ENCODE peak calls at places on chromosomes 12 and 14, in four cellular contexts. P is stimulated activated CD8-positive, alpha-beta memory T cell treated with anti-CD3 and anti-CD28 coated beads, Interleukin-15, amount 100 ng/mL, for 4 hours; R is activated CD4-positive, CD25-positive, alpha-beta regulatory T cell treated with anti-CD3 and anti-CD28 coated beads, Interleukin-2, amount 50 U/mL, for 72 hours; J is small intestine. F is an unnamed sample.
A peak's percentile ranks its signal among the peaks of the same experiment; 100 is the strongest.

GRCh38 chr14:37776791-37777499 is 181.5 kb downstream of the TTC6 start:
- DNase-seq in J (no peak), R (no peak), P (no peak), F (no peak)

GRCh38 chr12:28192145-28192544 is 1.9 kb downstream of the CCDC91 start:
- DNase-seq in R (no peak), P (no peak), J (no peak), F (no peak)

GRCh38 chr14:65304963-65305362 is 107.6 kb upstream of the FUT8 start:
- DNase-seq in J (no peak), R (no peak), P (no peak), F (no peak)

GRCh38 chr12:119788783-119789182 is 88.3 kb downstream of the CIT start:
- DNase-seq in J (peak; percentile 8), R (no peak), P (no peak), F (no peak)

GRCh38 chr12:96585977-96586376 is 96.6 kb downstream of the CFAP54 start:
- DNase-seq in J (no peak), P (no peak), R (no peak), F (no peak)

GRCh38 chr12:122190842-122191668 is 8.1 kb downstream of the LRRC43 start:
- DNase-seq in P (no peak), R (peak; percentile 56), J (peak; percentile 80), F (no peak)

GRCh38 chr12:51521554-51522276 is 69.3 kb upstream of the SCN8A start:
- DNase-seq in R (no peak), J (no peak), P (no peak), F (no peak)

GRCh38 chr12:88298761-88299242 is 156.7 kb downstream of the TMTC3 start:
- DNase-seq in R (no peak), P (no peak), J (no peak), F (no peak)

GRCh38 chr14:27327095-27327494 is 729.3 kb upstream of the NOVA1 start:
- DNase-seq in R (no peak), P (no peak), J (no peak), F (no peak)

GRCh38 chr12:116693259-116694227 is 44.3 kb downstream of the SPRING1 start:
- DNase-seq in J (peak; percentile 96), R (no peak), P (no peak), F (no peak)

GRCh38 chr12:12441891-12442461 is 85.1 kb downstream of the BORCS5 start:
- DNase-seq in J (peak; percentile 47), R (peak; percentile 48), P (no peak), F (no peak)